ENCODE peak calls at places on chromosome 19, in ten cellular contexts. D, Y, X, L, W, C, E, T, I and Z are unnamed samples.
A peak's percentile ranks its signal among the peaks of the same experiment; 100 is the strongest.

GRCh38 chr19:19747357-19748220 is 14.7 kb upstream of the ZNF14 start:
- DNase-seq in D (no peak), Y (no peak), X (peak; percentile 48), L (no peak), W (no peak), C (no peak), E (no peak), T (no peak), I (no peak), Z (no peak)

GRCh38 chr19:17737690-17738153 is 13.6 kb upstream of the FCHO1 start:
- DNase-seq in D (no peak), Y (no peak), X (no peak), L (no peak), W (no peak), C (no peak), E (no peak), T (no peak), I (no peak), Z (no peak)

GRCh38 chr19:10105241-10106099 is 692 bp upstream of the PPAN start:
- DNase-seq in D (no peak), Y (no peak), X (no peak), L (no peak), W (no peak), C (peak; percentile 61), E (no peak), T (no peak), I (no peak), Z (no peak)

GRCh38 chr19:41691268-41691970 is 3.3 kb upstream of the CEACAM7 start:
- DNase-seq in D (no peak), Y (peak; percentile 14), X (no peak), L (peak; percentile 21), W (peak; percentile 76), C (no peak), E (no peak), T (no peak), I (peak; percentile 33), Z (no peak)

GRCh38 chr19:45402469-45403070 is 2.3 kb downstream of the PPP1R13L start:
- DNase-seq in D (no peak), Y (no peak), X (peak; percentile 87), L (peak; percentile 90), W (peak; percentile 96), C (no peak), E (no peak), T (peak; percentile 49), I (peak; percentile 75), Z (no peak)

GRCh38 chr19:18684642-18684993 is 1.1 kb downstream of the CRTC1 start:
- DNase-seq in D (no peak), Y (no peak), X (no peak), L (no peak), W (no peak), C (no peak), E (no peak), T (no peak), I (no peak), Z (no peak)

GRCh38 chr19:36041831-36042230 is 9.2 kb upstream of the CLIP3 start:
- DNase-seq in D (no peak), Y (peak; percentile 96), X (no peak), L (peak; percentile 68), W (no peak), C (no peak), E (peak; percentile 77), T (no peak), I (no peak), Z (peak; percentile 59)

GRCh38 chr19:54405628-54406027 is 9.6 kb upstream of the TTYH1 start:
- DNase-seq in D (no peak), Y (no peak), X (no peak), L (no peak), W (no peak), C (no peak), E (no peak), T (no peak), I (no peak), Z (no peak)

GRCh38 chr19:2648528-2648937 is 54.0 kb downstream of the GNG7 start:
- DNase-seq in D (no peak), Y (peak; percentile 85), X (peak; percentile 89), L (peak; percentile 78), W (peak; percentile 68), C (peak; percentile 57), E (peak; percentile 34), T (peak; percentile 72), I (peak; percentile 84), Z (peak; percentile 44)

GRCh38 chr19:47228168-47228936 is 2.6 kb downstream of the BBC3 start:
- DNase-seq in D (no peak), Y (no peak), X (no peak), L (peak; percentile 41), W (peak; percentile 71), C (peak; percentile 54), E (no peak), T (no peak), I (no peak), Z (no peak)

GRCh38 chr19:42409477-42409876 is 17.7 kb downstream of the LIPE start:
- DNase-seq in D (no peak), Y (no peak), X (peak; percentile 59), L (no peak), W (no peak), C (no peak), E (no peak), T (no peak), I (no peak), Z (no peak)

GRCh38 chr19:29785955-29786589 is 25.7 kb upstream of the CCNE1 start:
- DNase-seq in D (no peak), Y (no peak), X (peak; percentile 45), L (no peak), W (no peak), C (no peak), E (no peak), T (no peak), I (peak; percentile 23), Z (no peak)

GRCh38 chr19:18294467-18294864 is 13.0 kb upstream of the JUND start:
- DNase-seq in D (no peak), Y (no peak), X (peak; percentile 83), L (peak; percentile 81), W (no peak), C (peak; percentile 92), E (no peak), T (peak; percentile 41), I (peak; percentile 65), Z (no peak)

GRCh38 chr19:9945319-9945966 is 9.1 kb upstream of the OLFM2 start:
- DNase-seq in D (no peak), Y (peak; percentile 98), X (no peak), L (peak; percentile 70), W (no peak), C (no peak), E (peak; percentile 100), T (peak; percentile 60), I (no peak), Z (peak; percentile 97)

GRCh38 chr19:1411255-1412191 is 4.1 kb downstream of the DAZAP1 start:
- DNase-seq in D (no peak), Y (peak; percentile 41), X (peak; percentile 82), L (peak; percentile 46), W (no peak), C (peak; percentile 58), E (no peak), T (no peak), I (no peak), Z (no peak)

GRCh38 chr19:29526730-29527499 is 1.1 kb downstream of the VSTM2B start:
- DNase-seq in D (no peak), Y (no peak), X (no peak), L (no peak), W (no peak), C (no peak), E (no peak), T (no peak), I (no peak), Z (no peak)

GRCh38 chr19:34475975-34476594 is 5.5 kb upstream of the WTIP start:
- DNase-seq in D (no peak), Y (no peak), X (no peak), L (no peak), W (no peak), C (no peak), E (no peak), T (no peak), I (no peak), Z (no peak)

GRCh38 chr19:1001538-1002166 is 1.4 kb downstream of the GRIN3B start:
- DNase-seq in D (no peak), Y (no peak), X (peak; percentile 95), L (peak; percentile 42), W (no peak), C (peak; percentile 56), E (no peak), T (no peak), I (peak; percentile 34), Z (no peak)

GRCh38 chr19:45346449-45346848 is 5.9 kb downstream of the KLC3 start:
- DNase-seq in D (no peak), Y (no peak), X (no peak), L (no peak), W (no peak), C (no peak), E (no peak), T (no peak), I (no peak), Z (no peak)

GRCh38 chr19:43525836-43526771 is 897 bp downstream of the ETHE1 start:
- DNase-seq in D (no peak), Y (no peak), X (no peak), L (peak; percentile 44), W (no peak), C (no peak), E (no peak), T (peak; percentile 24), I (peak; percentile 40), Z (no peak)

GRCh38 chr19:51094696-51095279 is 12.1 kb upstream of the KLK14 start:
- DNase-seq in D (no peak), Y (peak; percentile 12), X (no peak), L (no peak), W (peak; percentile 62), C (peak; percentile 6), E (no peak), T (no peak), I (no peak), Z (no peak)

GRCh38 chr19:57558525-57558924 is 1.1 kb downstream of the ZNF550 start:
- DNase-seq in D (no peak), Y (peak; percentile 28), X (no peak), L (peak; percentile 23), W (no peak), C (no peak), E (peak; percentile 4), T (no peak), I (no peak), Z (no peak)
- H3K4me3 ChIP-seq in D (peak overlapping the region; percentile 51), Y (peak overlapping the region; percentile 96), X (peak overlapping the region; percentile 93), L (peak overlapping the region; percentile 90), W (peak overlapping the region; percentile 86), C (peak overlapping the region; percentile 85), E (peak overlapping the region; percentile 91), T (peak overlapping the region; percentile 82), I (peak overlapping the region; percentile 89), Z (peak overlapping the region; percentile 98)

GRCh38 chr19:8144273-8144672 is 5.1 kb downstream of the FBN3 start:
- DNase-seq in D (no peak), Y (no peak), X (no peak), L (no peak), W (no peak), C (no peak), E (no peak), T (no peak), I (no peak), Z (no peak)
- H3K4me3 ChIP-seq in D (no peak overlapping the region), Y (no peak overlapping the region), X (no peak overlapping the region), L (no peak overlapping the region), W (no peak overlapping the region), C (no peak overlapping the region), E (no peak overlapping the region), T (no peak overlapping the region), I (no peak overlapping the region), Z (no peak overlapping the region)

GRCh38 chr19:3968556-3969434 is 2.1 kb downstream of the DAPK3 start:
- DNase-seq in D (no peak), Y (peak; percentile 100), X (no peak), L (peak; percentile 98), W (peak; percentile 81), C (no peak), E (peak; percentile 95), T (peak; percentile 92), I (peak; percentile 66), Z (peak; percentile 100)
- H3K4me3 ChIP-seq in D (no peak overlapping the region), Y (peak overlapping the region; percentile 96), X (peak overlapping the region; percentile 66), L (peak overlapping the region; percentile 92), W (peak overlapping the region; percentile 89), C (no peak overlapping the region), E (peak overlapping the region; percentile 93), T (no peak overlapping the region), I (no peak overlapping the region), Z (peak overlapping the region; percentile 98)

GRCh38 chr19:52943134-52943883 is 19.4 kb downstream of the ZNF816 start:
- DNase-seq in D (no peak), Y (no peak), X (no peak), L (no peak), W (no peak), C (no peak), E (no peak), T (no peak), I (no peak), Z (no peak)
- H3K4me3 ChIP-seq in D (peak overlapping the region; percentile 75), Y (peak overlapping the region; percentile 91), X (peak overlapping the region; percentile 69), L (peak overlapping the region; percentile 97), W (no peak overlapping the region), C (peak overlapping the region; percentile 90), E (peak overlapping the region; percentile 53), T (peak overlapping the region; percentile 70), I (peak overlapping the region; percentile 68), Z (peak overlapping the region; percentile 79)